ENCODE peak calls at places on chromosomes 13 and 19, in seven cellular contexts. K is K562, Y is HCT116, R is SK-N-SH, J is H1, B is GM12878, Z is HepG2. D is an unnamed sample.

GRCh38 chr13:88627071-88627470 is 955.9 kb downstream of the SLITRK5 start:
- DNase-seq in K (no peak), Y (no peak), R (no peak), J (no peak), B (no peak), Z (no peak), D (no peak)

GRCh38 chr13:77000475-77000874 is 8.6 kb downstream of the CLN5 start:
- DNase-seq in K (no peak), Y (no peak), R (no peak), J (no peak), B (no peak), Z (no peak), D (no peak)

GRCh38 chr19:5718579-5719273 is 1.2 kb downstream of the LONP1 start:
- DNase-seq in K (peak; percentile 40), Y (peak; percentile 50), R (no peak), J (no peak), B (peak; percentile 5), Z (peak; percentile 27), D (peak; percentile 57)

GRCh38 chr13:42740753-42741152 is 40.6 kb upstream of the FAM216B start:
- DNase-seq in K (peak; percentile 4), Y (peak; percentile 7), R (peak; percentile 9), J (no peak), B (no peak), Z (no peak), D (no peak)

GRCh38 chr19:47157455-47158321 is 27.1 kb downstream of the SAE1 start:
- DNase-seq in K (no peak), Y (no peak), R (no peak), J (peak; percentile 66), B (no peak), Z (no peak), D (no peak)

GRCh38 chr19:35704218-35704617 is at the start of gene ZBTB32:
- DNase-seq in K (peak; percentile 95), Y (no peak), R (peak; percentile 43), J (no peak), B (no peak), Z (no peak), D (no peak)

GRCh38 chr19:2444251-2445002 is 12.3 kb downstream of the LMNB2 start:
- DNase-seq in K (no peak), Y (no peak), R (no peak), J (no peak), B (no peak), Z (no peak), D (no peak)

GRCh38 chr13:75135325-75135825 is 346.6 kb downstream of the TBC1D4 start:
- DNase-seq in K (no peak), Y (no peak), R (no peak), J (no peak), B (no peak), Z (no peak), D (no peak)

GRCh38 chr13:19772306-19772705 is 10.4 kb downstream of the PSPC1 start:
- DNase-seq in K (no peak), Y (no peak), R (no peak), J (no peak), B (no peak), Z (no peak), D (no peak)

GRCh38 chr19:326851-327250 is 17.7 kb downstream of the MIER2 start:
- DNase-seq in K (no peak), Y (no peak), R (no peak), J (no peak), B (no peak), Z (no peak), D (no peak)

GRCh38 chr19:51702754-51703654 is 9.9 kb downstream of the SPACA6 start:
- DNase-seq in K (no peak), Y (no peak), R (peak; percentile 22), J (peak; percentile 56), B (no peak), Z (no peak), D (no peak)

GRCh38 chr13:36919206-36919832 is 719 bp downstream of the SMAD9 start:
- DNase-seq in K (peak; percentile 11), Y (no peak), R (peak; percentile 75), J (no peak), B (no peak), Z (peak; percentile 83), D (peak; percentile 5)

GRCh38 chr19:872266-872951 is 12.9 kb downstream of the CFD start:
- DNase-seq in K (peak; percentile 76), Y (peak; percentile 61), R (no peak), J (no peak), B (peak; percentile 36), Z (no peak), D (peak; percentile 60)

GRCh38 chr13:42883771-42884170 is 102.4 kb downstream of the FAM216B start:
- DNase-seq in K (no peak), Y (peak; percentile 2), R (peak; percentile 61), J (no peak), B (no peak), Z (no peak), D (peak; percentile 28)

GRCh38 chr13:112674412-112675383 is 15.1 kb upstream of the ATP11A start:
- DNase-seq in K (no peak), Y (no peak), R (no peak), J (no peak), B (no peak), Z (no peak), D (no peak)

GRCh38 chr19:40585241-40585640 is 8.6 kb downstream of the SHKBP1 start:
- DNase-seq in K (no peak), Y (no peak), R (no peak), J (no peak), B (no peak), Z (no peak), D (no peak)

GRCh38 chr19:52028027-52028779 is at the start of gene ZNF614:
- DNase-seq in K (peak; percentile 87), Y (peak; percentile 54), R (peak; percentile 89), J (no peak), B (peak; percentile 49), Z (peak; percentile 71), D (peak; percentile 87)

GRCh38 chr13:36395280-36395679 is 37.0 kb upstream of the CCNA1 start:
- DNase-seq in K (no peak), Y (no peak), R (peak; percentile 11), J (no peak), B (no peak), Z (peak; percentile 5), D (no peak)

GRCh38 chr19:16066611-16067104 is 9.6 kb upstream of the TPM4 start:
- DNase-seq in K (peak; percentile 63), Y (peak; percentile 80), R (peak; percentile 62), J (no peak), B (no peak), Z (peak; percentile 81), D (no peak)

GRCh38 chr13:44908266-44908665 is 81.0 kb downstream of the NUFIP1 start:
- DNase-seq in K (no peak), Y (no peak), R (no peak), J (no peak), B (no peak), Z (no peak), D (no peak)

GRCh38 chr13:93345061-93345460 is 118.5 kb downstream of the GPC6 start:
- DNase-seq in K (no peak), Y (no peak), R (no peak), J (no peak), B (no peak), Z (no peak), D (no peak)

GRCh38 chr19:39038098-39038497 is 5.7 kb upstream of the FBXO27 start:
- DNase-seq in K (peak; percentile 76), Y (peak; percentile 37), R (peak; percentile 71), J (no peak), B (no peak), Z (peak; percentile 61), D (peak; percentile 83)

GRCh38 chr19:33064778-33065550 is at the start of gene RHPN2:
- DNase-seq in K (peak; percentile 96), Y (peak; percentile 59), R (peak; percentile 96), J (no peak), B (no peak), Z (peak; percentile 43), D (peak; percentile 81)

GRCh38 chr19:54421169-54421516 is 5.9 kb downstream of the TTYH1 start:
- DNase-seq in K (no peak), Y (no peak), R (no peak), J (no peak), B (no peak), Z (no peak), D (no peak)

GRCh38 chr19:54420383-54421168 is 5.3 kb downstream of the TTYH1 start:
- DNase-seq in K (peak; percentile 51), Y (no peak), R (no peak), J (peak; percentile 76), B (no peak), Z (peak; percentile 97), D (no peak)

GRCh38 chr19:54421521-54421920 is 6.3 kb downstream of the TTYH1 start:
- DNase-seq in K (peak; percentile 1), Y (no peak), R (no peak), J (no peak), B (no peak), Z (no peak), D (no peak)

GRCh38 chr19:54424201-54424600 is 8.9 kb downstream of the TTYH1 start:
- DNase-seq in K (peak; percentile 3), Y (no peak), R (no peak), J (no peak), B (no peak), Z (no peak), D (no peak)

DNA sequence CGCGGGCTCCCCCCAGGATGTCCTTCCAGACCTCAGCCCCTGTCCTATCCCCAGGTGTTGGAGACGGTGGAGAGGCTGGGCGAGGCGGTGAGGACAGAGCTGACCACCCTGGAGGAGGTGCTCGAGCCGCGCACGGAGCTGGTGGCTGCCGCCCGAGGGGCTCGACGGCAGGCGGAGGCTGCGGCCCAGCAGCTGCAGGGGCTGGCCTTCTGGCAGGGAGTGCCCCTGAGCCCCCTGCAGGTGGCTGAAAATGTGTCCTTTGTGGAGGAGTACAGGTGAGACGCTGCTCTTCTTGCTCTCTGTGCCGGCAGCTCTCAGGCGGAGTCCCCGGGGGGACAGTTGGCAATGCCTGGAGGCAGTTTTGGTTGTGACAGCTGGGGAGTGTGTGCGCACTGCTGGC is 6.9 kb downstream of the TTYH1 start:
- DNase-seq in K (peak; percentile 7), Y (no peak), R (no peak), J (no peak), B (no peak), Z (no peak), D (no peak)
- TF ChIP-seq JUND in K (no peak), Y (no peak), R (no peak), J (no peak), B (no peak), Z (no peak), D (no peak)

DNA sequence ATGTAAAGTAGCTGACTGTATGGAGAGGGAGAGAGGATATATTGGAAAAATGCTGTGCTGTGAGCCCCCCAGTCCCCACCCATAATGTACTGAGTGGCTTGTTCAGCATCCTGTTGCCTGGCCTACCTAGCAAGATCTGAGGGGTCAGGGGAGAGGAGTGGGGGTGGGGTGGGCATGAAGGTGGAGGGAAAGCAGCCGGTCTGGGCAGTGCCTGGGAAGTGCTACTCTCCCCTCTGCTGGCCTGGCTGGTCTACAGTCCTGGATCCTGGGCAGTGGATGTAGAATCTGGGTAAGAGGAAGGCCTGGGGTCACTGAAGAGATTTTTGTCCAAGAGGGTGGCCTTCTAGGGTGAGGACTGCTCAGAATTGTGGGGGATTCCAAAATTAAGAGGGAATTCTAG is 210.5 kb downstream of the PDS5B start:
- DNase-seq in K (no peak), Y (no peak), R (no peak), J (no peak), B (no peak), Z (no peak), D (no peak)
- TF ChIP-seq JUND in K (no peak), Y (no peak), R (no peak), J (no peak), B (no peak), Z (no peak), D (no peak)

GRCh38 chr19:10191347-10191746 is 3.4 kb downstream of the DNMT1 start:
- DNase-seq in K (no peak), Y (no peak), R (no peak), J (no peak), B (no peak), Z (peak; percentile 91), D (peak; percentile 23)
- TF ChIP-seq JUND in K (no peak), Y (no peak), R (no peak), J (no peak), B (no peak), Z (no peak), D (no peak)

GRCh38 chr19:42440357-42441046 is 2.2 kb downstream of the CXCL17 start:
- DNase-seq in K (peak; percentile 80), Y (peak; percentile 42), R (peak; percentile 59), J (no peak), B (no peak), Z (peak; percentile 57), D (no peak)
- TF ChIP-seq JUND in K (no peak), Y (no peak), R (no peak), J (no peak), B (no peak), Z (no peak), D (no peak)

D was measured in T47D.